ENCODE peak calls at places on chromosome 6, in six cellular contexts. Y is heart left ventricle, H is prostate gland, X is lower leg skin, Z is adrenal gland, O is IMR-90. K is an unnamed sample.

GRCh38 chr6:157825243-157825904 is 2.3 kb downstream of the SNX9 start:
- DNase-seq in H (no peak), Z (no peak), Y (no peak), X (no peak), O (peak), K (peak)

GRCh38 chr6:6980999-6981581 is 126.7 kb upstream of the RREB1 start:
- DNase-seq in Z (peak), H (no peak), Y (no peak), X (no peak), O (no peak), K (no peak)

GRCh38 chr6:144449218-144449617 is 164.1 kb downstream of the UTRN start:
- DNase-seq in H (no peak), Z (no peak), O (no peak), Y (no peak), X (no peak), K (no peak)

GRCh38 chr6:26404534-26404933 is 2.5 kb downstream of the BTN3A1 start:
- DNase-seq in H (no peak), X (no peak), Z (no peak), O (no peak), Y (no peak), K (no peak)

GRCh38 chr6:149985506-149985937 is 21.8 kb downstream of the ULBP1 start:
- DNase-seq in Z (no peak), Y (no peak), H (no peak), X (no peak), O (no peak), K (no peak)

GRCh38 chr6:104606361-104606760 is 253.4 kb downstream of the HACE1 start:
- DNase-seq in Y (no peak), Z (no peak), O (no peak), H (no peak), X (no peak), K (no peak)

GRCh38 chr6:53042112-53042511 is 23.1 kb upstream of the FBXO9 start:
- DNase-seq in X (no peak), H (no peak), Z (no peak), O (peak), Y (no peak), K (peak)

GRCh38 chr6:147881432-147881831 is 372.9 kb downstream of the SAMD5 start:
- DNase-seq in O (no peak), Z (no peak), X (no peak), Y (no peak), H (no peak), K (no peak)

GRCh38 chr6:27757307-27757706 is 154.9 kb downstream of the OR2B2 start:
- DNase-seq in X (no peak), O (no peak), H (peak), Z (no peak), Y (peak), K (peak)

GRCh38 chr6:125188037-125188436 is 34.5 kb downstream of the TPD52L1 start:
- DNase-seq in O (peak), Y (no peak), X (no peak), Z (no peak), H (no peak), K (no peak)

GRCh38 chr6:167797079-167797870 is 29.4 kb upstream of the AFDN start:
- DNase-seq in H (no peak), X (peak), Y (no peak), Z (no peak), O (no peak), K (no peak)
- TF ChIP-seq POLR2A in H (no peak), X (no peak), Y (no peak), Z (no peak), O (no peak), K (no peak)

GRCh38 chr6:44297063-44298038 is 15.8 kb downstream of the AARS2 start:
- DNase-seq in Z (peak), Y (peak), H (no peak), O (peak), X (no peak), K (peak)
- TF ChIP-seq POLR2A in Z (no peak), Y (no peak), H (no peak), O (no peak), X (no peak), K (peak)

DNA sequence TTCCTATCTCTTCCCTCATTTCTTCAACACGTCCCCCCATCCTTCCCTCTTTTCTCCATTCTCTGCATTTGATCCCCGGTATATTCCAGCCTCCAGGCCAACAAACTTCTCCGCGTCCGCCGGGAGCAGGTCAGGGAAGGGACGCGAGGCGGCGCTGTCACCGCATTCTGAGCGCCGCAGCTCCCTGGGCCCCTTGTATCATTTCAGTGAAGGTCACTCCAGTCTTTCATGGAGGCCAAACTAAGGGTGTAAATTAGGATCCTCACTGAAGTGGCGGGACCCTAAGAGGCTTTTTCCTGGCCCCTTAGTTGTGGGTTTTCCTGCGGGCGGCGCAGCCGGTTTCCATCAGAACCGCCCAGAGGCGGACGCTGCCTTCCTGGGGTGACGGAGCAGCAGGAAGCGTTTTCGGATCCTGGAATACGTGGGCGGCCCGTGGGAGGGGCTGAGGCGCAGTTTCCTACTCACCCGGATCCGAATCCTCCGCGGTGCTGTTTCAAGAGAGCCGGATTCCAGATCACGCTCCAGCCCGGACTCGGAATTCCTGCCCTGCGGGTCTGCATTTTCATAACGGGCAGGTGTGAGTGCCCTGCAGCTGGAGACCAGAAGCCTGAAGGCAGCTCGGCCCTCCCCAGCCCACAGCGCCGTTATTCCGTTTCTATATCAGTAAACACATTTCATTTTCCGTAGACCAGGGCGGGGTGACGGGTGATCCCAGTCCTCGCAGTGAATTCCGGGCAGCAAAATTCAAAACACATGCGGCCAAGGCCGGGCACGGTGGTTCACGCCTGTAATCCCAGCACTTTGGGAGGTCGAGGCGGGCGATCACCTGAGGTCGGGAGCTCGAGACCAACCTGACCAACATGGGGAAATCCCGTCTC is 3.6 kb upstream of the MICA start:
- DNase-seq in X (peak), Y (peak), H (peak), O (peak), Z (peak), K (peak)
- TF ChIP-seq POLR2A in X (no peak), Y (no peak), H (peak), O (peak), Z (peak), K (peak)

GRCh38 chr6:30490031-30490876 is 945 bp downstream of the HLA-E start:
- DNase-seq in Y (peak), X (peak), O (peak), H (peak), Z (peak), K (peak)
- TF ChIP-seq POLR2A in Y (no peak), X (no peak), O (no peak), H (peak), Z (no peak), K (no peak)

DNA sequence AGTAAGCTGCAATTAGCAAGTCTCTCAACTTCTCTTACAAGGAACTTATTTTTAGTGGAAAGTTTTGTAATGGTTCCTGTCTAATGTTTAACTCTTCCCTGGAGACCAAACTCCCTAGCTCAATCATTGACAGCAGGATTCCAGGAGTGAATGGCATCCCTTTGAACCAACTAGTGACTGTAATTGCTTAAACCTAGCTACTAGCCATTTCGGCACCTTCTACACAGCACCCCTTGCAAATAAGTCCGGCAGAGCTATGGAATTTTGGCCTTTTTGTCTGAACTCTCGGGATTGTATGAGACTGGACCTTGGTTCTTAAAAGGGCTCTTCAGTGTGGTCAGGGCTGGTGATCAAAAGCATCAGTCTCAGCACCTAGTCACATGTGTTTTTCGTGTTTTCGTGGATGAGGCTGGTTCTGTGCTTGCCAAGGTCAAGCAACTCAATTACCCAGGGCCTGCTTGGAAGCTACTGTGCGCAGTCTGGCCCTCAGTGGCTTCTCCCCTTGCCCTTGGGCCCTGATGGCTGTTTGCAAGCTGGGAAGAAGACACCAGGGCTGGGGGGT is 135.3 kb upstream of the NEDD9 start:
- DNase-seq in Z (no peak), X (no peak), O (no peak), Y (no peak), H (no peak), K (no peak)
- TF ChIP-seq POLR2A in Z (no peak), X (no peak), O (no peak), Y (no peak), H (no peak), K (no peak)

GRCh38 chr6:12291083-12291784 is 1.1 kb downstream of the EDN1 start:
- DNase-seq in Z (no peak), H (no peak), X (no peak), O (no peak), Y (no peak), K (no peak)

GRCh38 chr6:12289655-12290489 is at the start of gene EDN1:
- DNase-seq in X (peak), Y (peak), Z (peak), H (peak), O (peak), K (peak)

GRCh38 chr6:12293234-12293930 is 3.2 kb downstream of the EDN1 start:
- DNase-seq in X (no peak), Y (no peak), O (no peak), H (no peak), Z (no peak), K (no peak)

GRCh38 chr6:12290490-12290820 is 294 bp downstream of the EDN1 start:
- DNase-seq in Z (no peak), Y (no peak), X (no peak), O (no peak), H (no peak), K (no peak)

DNA sequence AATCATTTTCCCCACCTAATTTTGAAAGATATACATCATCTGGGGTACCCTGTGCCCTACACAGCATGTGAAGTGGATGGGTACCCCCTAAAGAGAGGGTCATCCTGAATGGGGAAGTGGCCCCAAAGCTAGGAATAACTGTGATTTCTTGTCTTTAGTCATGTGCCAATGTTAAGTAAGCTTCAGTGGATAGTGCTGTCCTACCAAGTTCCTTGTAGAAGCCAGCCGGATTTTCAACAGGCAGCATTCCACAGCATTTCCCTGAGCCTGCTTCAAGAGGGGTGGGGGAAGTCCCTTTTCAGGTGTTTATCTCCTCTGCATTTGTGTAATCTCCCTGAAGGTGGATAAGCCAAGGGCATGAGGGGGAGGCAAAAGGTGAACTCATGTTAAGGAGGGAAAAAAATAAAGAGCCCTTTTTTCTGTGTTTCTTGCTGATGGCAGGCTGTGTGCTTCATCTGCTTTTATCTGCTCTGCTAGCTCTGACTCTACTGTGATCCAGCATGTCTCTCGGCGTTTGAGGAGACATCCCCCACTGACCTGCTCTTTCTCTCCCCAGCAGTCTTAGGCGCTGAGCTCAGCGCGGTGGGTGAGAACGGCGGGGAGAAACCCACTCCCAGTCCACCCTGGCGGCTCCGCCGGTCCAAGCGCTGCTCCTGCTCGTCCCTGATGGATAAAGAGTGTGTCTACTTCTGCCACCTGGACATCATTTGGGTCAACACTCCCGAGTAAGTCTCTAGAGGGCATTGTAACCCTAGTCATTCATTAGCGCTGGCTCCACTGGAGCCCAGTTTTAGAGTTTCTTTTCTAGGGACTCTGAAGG is 1.8 kb downstream of the EDN1 start:
- DNase-seq in O (peak), Y (no peak), H (no peak), X (no peak), Z (no peak), K (no peak)
- TF ChIP-seq POLR2A in O (no peak), Y (no peak), H (no peak), X (no peak), Z (no peak), K (no peak)

GRCh38 chr6:28757429-28758045 is 166.2 kb downstream of the TRIM27 start:
- DNase-seq in O (no peak), H (no peak), X (no peak), Z (no peak), Y (no peak), K (no peak)

GRCh38 chr6:28756555-28756918 is 167.2 kb downstream of the TRIM27 start:
- DNase-seq in H (no peak), Z (no peak), X (no peak), Y (no peak), O (no peak), K (no peak)

GRCh38 chr6:28758818-28759235 is 165.0 kb downstream of the TRIM27 start:
- DNase-seq in Z (no peak), X (no peak), O (no peak), H (no peak), Y (no peak), K (no peak)

GRCh38 chr6:28764014-28764723 is 159.6 kb downstream of the TRIM27 start:
- DNase-seq in O (no peak), X (no peak), H (no peak), Z (no peak), Y (no peak), K (no peak)

DNA sequence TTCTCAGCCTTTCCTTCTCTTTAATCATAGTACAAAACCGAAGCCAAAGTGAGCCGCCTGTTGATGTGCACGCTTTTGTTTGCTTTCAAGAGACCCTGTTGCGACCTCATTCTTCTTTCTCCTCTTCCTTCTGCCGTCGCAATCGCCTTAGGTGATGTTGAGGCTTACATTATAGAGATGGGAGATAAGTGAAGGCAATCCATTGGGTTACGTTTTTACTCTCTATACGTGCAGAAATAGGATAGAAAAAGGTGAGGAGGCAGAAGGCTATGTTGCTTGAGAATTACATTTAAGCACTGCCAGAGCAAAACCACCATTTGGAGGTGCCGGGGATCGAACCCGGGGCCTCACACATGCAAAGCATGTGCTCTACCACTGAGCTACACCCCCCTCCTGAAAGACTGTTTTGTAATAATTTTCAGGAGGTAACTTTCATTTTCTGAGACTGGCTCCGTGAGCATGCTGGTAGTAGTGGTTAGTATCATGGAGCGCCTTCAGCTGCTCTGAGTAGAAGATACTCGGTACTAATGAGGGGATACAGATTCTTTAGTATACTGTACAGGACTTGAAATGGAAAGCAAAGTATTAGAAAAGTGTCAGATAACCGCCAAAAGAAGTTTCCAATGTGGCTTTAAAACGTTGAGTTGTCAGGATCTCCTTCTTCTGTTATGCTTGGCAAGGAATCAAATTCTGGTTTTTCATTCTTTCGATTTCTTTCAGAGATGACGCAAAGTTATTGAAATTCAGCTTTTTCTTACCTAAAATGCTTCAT is 165.6 kb downstream of the TRIM27 start:
- DNase-seq in O (peak), Y (no peak), H (no peak), X (no peak), Z (peak), K (peak)
- TF ChIP-seq POLR2A in O (no peak), Y (no peak), H (no peak), X (no peak), Z (no peak), K (no peak)

K was measured in erythroblast.